ENCODE peak calls at places on chromosomes 2 and 18, in seven cellular contexts. K is vagina; F is stimulated activated CD4-positive, alpha-beta T cell treated with anti-CD3 and anti-CD28 coated beads, Interleukin-15, amount 100 ng/mL, for 1 hour; C is A549; Y is NCI-H1417; R is NCI-H2081; P is GM12865. N is an unnamed sample.

GRCh38 chr2:218401834-218402370 is 2.2 kb downstream of the CTDSP1 start:
- DNase-seq in K (no peak), F (no peak), C (no peak), Y (no peak), R (no peak), P (no peak), N (no peak)

GRCh38 chr2:220417503-220417902 is 790.1 kb downstream of the SLC4A3 start:
- DNase-seq in K (no peak), F (no peak), C (no peak), Y (no peak), R (no peak), P (no peak), N (no peak)

GRCh38 chr2:118665784-118666529 is 181.5 kb downstream of the EN1 start:
- DNase-seq in K (no peak), F (no peak), C (no peak), Y (no peak), R (no peak), P (no peak), N (no peak)

GRCh38 chr2:239697765-239698164 is 296.9 kb upstream of the HDAC4 start:
- DNase-seq in K (peak; percentile 46), F (no peak), C (no peak), Y (no peak), R (no peak), P (no peak), N (no peak)

GRCh38 chr18:74718312-74718711 is 120.6 kb downstream of the ZNF407 start:
- DNase-seq in K (no peak), F (no peak), C (no peak), Y (no peak), R (no peak), P (no peak), N (no peak)

GRCh38 chr2:18514838-18515461 is 45.5 kb downstream of the RDH14 start:
- DNase-seq in K (no peak), F (no peak), C (no peak), Y (no peak), R (no peak), P (no peak), N (no peak)

GRCh38 chr2:12006841-12007240 is 260.4 kb downstream of the LPIN1 start:
- DNase-seq in K (no peak), F (no peak), C (no peak), Y (no peak), R (no peak), P (no peak), N (peak; percentile 81)

GRCh38 chr18:32289480-32290075 is 99.7 kb downstream of the MEP1B start:
- DNase-seq in K (no peak), F (no peak), C (peak; percentile 31), Y (peak; percentile 91), R (peak; percentile 71), P (peak; percentile 58), N (peak; percentile 75)

GRCh38 chr2:176653856-176654443 is 384.7 kb downstream of the MTX2 start:
- DNase-seq in K (no peak), F (no peak), C (peak; percentile 44), Y (peak; percentile 80), R (peak; percentile 86), P (peak; percentile 78), N (peak; percentile 79)

GRCh38 chr2:201208563-201209252 is 25.8 kb downstream of the CASP10 start:
- DNase-seq in K (no peak), F (no peak), C (no peak), Y (no peak), R (no peak), P (peak; percentile 59), N (no peak)

GRCh38 chr2:10170256-10170655 is 47.7 kb downstream of the RRM2 start:
- DNase-seq in K (no peak), F (no peak), C (no peak), Y (no peak), R (no peak), P (no peak), N (no peak)

GRCh38 chr18:2002178-2002577 is 569.1 kb downstream of the METTL4 start:
- DNase-seq in K (no peak), F (no peak), C (no peak), Y (no peak), R (no peak), P (no peak), N (peak; percentile 54)

GRCh38 chr2:12931211-12931844 is 214.6 kb downstream of the TRIB2 start:
- DNase-seq in K (no peak), F (no peak), C (peak; percentile 4), Y (peak; percentile 48), R (peak; percentile 57), P (peak; percentile 10), N (peak; percentile 28)

GRCh38 chr2:70088508-70089219 is 1.4 kb downstream of the PCBP1 start:
- DNase-seq in K (no peak), F (no peak), C (no peak), Y (peak; percentile 92), R (peak; percentile 84), P (no peak), N (no peak)

GRCh38 chr2:85011747-85012146 is 40.8 kb downstream of the KCMF1 start:
- DNase-seq in K (no peak), F (no peak), C (no peak), Y (no peak), R (no peak), P (peak; percentile 5), N (no peak)

GRCh38 chr18:22465859-22466602 is 48.3 kb upstream of the CTAGE1 start:
- DNase-seq in K (no peak), F (no peak), C (peak; percentile 69), Y (no peak), R (no peak), P (no peak), N (no peak)

GRCh38 chr18:9177466-9177865 is 40.9 kb downstream of the ANKRD12 start:
- DNase-seq in K (no peak), F (no peak), C (no peak), Y (peak; percentile 60), R (no peak), P (no peak), N (no peak)

GRCh38 chr18:59640721-59641120 is 56.5 kb downstream of the CCBE1 start:
- DNase-seq in K (no peak), F (no peak), C (no peak), Y (no peak), R (no peak), P (no peak), N (no peak)

GRCh38 chr18:76126327-76126726 is 368.7 kb downstream of the ZNF516 start:
- DNase-seq in K (no peak), F (no peak), C (no peak), Y (no peak), R (peak; percentile 46), P (no peak), N (no peak)